ENCODE peak calls at places on chromosomes 4 and X, in ten cellular contexts. F is A549, L is esophagus squamous epithelium, P is uterus, I is transverse colon, D is stomach, W is suprapubic skin, S is right lobe of liver, M is thyroid gland, Q is HepG2. B is an unnamed sample. For H3K4me1, the result is how much of the 10 kb centered on the place peaks cover.

GRCh38 chrX:153969904-153970397 is 1.7 kb downstream of the HCFC1 start:
- DNase-seq in F (no peak), L (no peak), P (peak), I (no peak), D (no peak), W (no peak), S (peak), M (peak), Q (no peak), B (peak)

GRCh38 chrX:44244008-44244407 is 99.5 kb downstream of the EFHC2 start:
- DNase-seq in F (peak), L (no peak), P (no peak), I (no peak), D (no peak), W (no peak), S (no peak), M (no peak), Q (no peak), B (no peak)

GRCh38 chr4:36348403-36348938 is 67.1 kb downstream of the DTHD1 start:
- DNase-seq in F (no peak), L (no peak), P (no peak), I (no peak), D (no peak), W (no peak), S (no peak), M (peak), Q (no peak), B (no peak)

GRCh38 chr4:101790521-101791188 is at the start of gene BANK1:
- DNase-seq in F (peak), L (peak), P (no peak), I (peak), D (peak), W (no peak), S (peak), M (peak), Q (peak), B (peak)

GRCh38 chr4:21202959-21203358 is 502.7 kb downstream of the PACRGL start:
- DNase-seq in F (no peak), L (no peak), P (no peak), I (no peak), D (no peak), W (no peak), S (no peak), M (no peak), Q (no peak), B (no peak)

GRCh38 chr4:15936495-15936894 is 2.0 kb downstream of the FGFBP1 start:
- DNase-seq in F (no peak), L (no peak), P (no peak), I (peak), D (peak), W (no peak), S (no peak), M (peak), Q (no peak), B (no peak)

GRCh38 chr4:155809835-155810234 is 51.0 kb downstream of the GUCY1B1 start:
- DNase-seq in F (peak), L (no peak), P (no peak), I (no peak), D (no peak), W (no peak), S (no peak), M (no peak), Q (peak), B (no peak)

GRCh38 chrX:116272328-116272727 is 101.8 kb downstream of the AGTR2 start:
- DNase-seq in F (peak), L (no peak), P (no peak), I (peak), D (no peak), W (no peak), S (no peak), M (no peak), Q (no peak), B (no peak)

GRCh38 chrX:151004085-151004484 is 20.9 kb downstream of the HMGB3 start:
- DNase-seq in F (peak), L (no peak), P (no peak), I (no peak), D (no peak), W (no peak), S (no peak), M (no peak), Q (peak), B (no peak)

GRCh38 chr4:152352215-152352614 is 183.7 kb downstream of the FBXW7 start:
- DNase-seq in F (no peak), L (no peak), P (no peak), I (no peak), D (no peak), W (no peak), S (no peak), M (no peak), Q (no peak), B (no peak)

GRCh38 chrX:111511477-111511876 is at the start of gene SERTM2:
- DNase-seq in F (no peak), L (no peak), P (no peak), I (no peak), D (no peak), W (no peak), S (no peak), M (no peak), Q (no peak), B (no peak)

GRCh38 chrX:140765043-140765784 is 55.7 kb downstream of the LINC00632 start:
- DNase-seq in F (peak), L (no peak), P (no peak), I (no peak), D (no peak), W (no peak), S (no peak), M (no peak), Q (no peak), B (peak)

GRCh38 chrX:2898861-2899512 is 30.2 kb downstream of the ARSD start:
- DNase-seq in F (no peak), L (no peak), P (no peak), I (peak), D (peak), W (no peak), S (no peak), M (no peak), Q (peak), B (no peak)

GRCh38 chrX:103155201-103155600 is 59.7 kb upstream of the BEX4 start:
- DNase-seq in F (no peak), L (no peak), P (no peak), I (no peak), D (no peak), W (no peak), S (no peak), M (no peak), Q (no peak), B (no peak)

GRCh38 chrX:9980927-9981326 is 13.8 kb downstream of the CLDN34 start:
- DNase-seq in F (no peak), L (no peak), P (no peak), I (no peak), D (no peak), W (no peak), S (no peak), M (no peak), Q (no peak), B (no peak)

GRCh38 chr4:146654976-146655761 is 16.5 kb downstream of the POU4F2 start:
- DNase-seq in F (no peak), L (no peak), P (no peak), I (no peak), D (no peak), W (no peak), S (no peak), M (peak), Q (no peak), B (peak)

GRCh38 chrX:110944323-110944761 is 148.7 kb upstream of the CHRDL1 start:
- DNase-seq in F (no peak), L (no peak), P (no peak), I (no peak), D (peak), W (no peak), S (no peak), M (peak), Q (no peak), B (peak)

GRCh38 chr4:91212140-91212681 is 1085.0 kb downstream of the CCSER1 start:
- DNase-seq in F (no peak), L (no peak), P (no peak), I (no peak), D (no peak), W (no peak), S (no peak), M (no peak), Q (no peak), B (no peak)

GRCh38 chrX:104420907-104421306 is 145.1 kb upstream of the IL1RAPL2 start:
- DNase-seq in F (no peak), L (no peak), P (no peak), I (peak), D (no peak), W (no peak), S (no peak), M (no peak), Q (no peak), B (no peak)

GRCh38 chr4:158170691-158171455 is 2.0 kb downstream of the GASK1B start:
- DNase-seq in F (no peak), L (no peak), P (peak), I (peak), D (no peak), W (peak), S (peak), M (no peak), Q (peak), B (peak)

GRCh38 chrX:87578978-87579377 is 61.4 kb downstream of the KLHL4 start:
- DNase-seq in F (no peak), L (no peak), P (no peak), I (no peak), D (no peak), W (no peak), S (no peak), M (no peak), Q (no peak), B (no peak)

GRCh38 chrX:1212532-1212931 is at the start of gene CRLF2:
- DNase-seq in F (peak), L (no peak), P (no peak), I (no peak), D (no peak), W (no peak), S (no peak), M (no peak), Q (no peak), B (no peak)

GRCh38 chr4:8607603-8608481 is 15.3 kb downstream of the CPZ start:
- DNase-seq in F (no peak), L (no peak), P (peak), I (peak), D (peak), W (no peak), S (no peak), M (no peak), Q (no peak), B (peak)

GRCh38 chr4:15755781-15756180 is 22.3 kb upstream of the CD38 start:
- DNase-seq in F (no peak), L (no peak), P (no peak), I (no peak), D (no peak), W (no peak), S (no peak), M (no peak), Q (no peak), B (no peak)

GRCh38 chr4:54661686-54662085 is 3.9 kb downstream of the KIT start:
- DNase-seq in F (no peak), L (no peak), P (no peak), I (no peak), D (no peak), W (no peak), S (no peak), M (no peak), Q (no peak), B (no peak)

GRCh38 chr4:186931519-186931918 is 207.9 kb upstream of the FAT1 start:
- DNase-seq in F (no peak), L (no peak), P (no peak), I (no peak), D (no peak), W (no peak), S (no peak), M (no peak), Q (no peak), B (no peak)

GRCh38 chr4:142434519-142435224 is 411.4 kb downstream of the INPP4B start:
- DNase-seq in F (no peak), L (no peak), P (no peak), I (no peak), D (no peak), W (no peak), S (no peak), M (no peak), Q (no peak), B (no peak)

GRCh38 chrX:72079607-72080006 is 52.1 kb downstream of the RTL5 start:
- DNase-seq in F (no peak), L (no peak), P (no peak), I (no peak), D (no peak), W (no peak), S (no peak), M (no peak), Q (no peak), B (no peak)

GRCh38 chrX:36978886-36979285 is 29.3 kb upstream of the FAM47C start:
- DNase-seq in F (no peak), L (no peak), P (no peak), I (no peak), D (no peak), W (no peak), S (no peak), M (no peak), Q (no peak), B (no peak)

GRCh38 chr4:181364504-181364903 is 878.7 kb upstream of the TENM3 start:
- DNase-seq in F (no peak), L (no peak), P (no peak), I (no peak), D (no peak), W (no peak), S (no peak), M (no peak), Q (no peak), B (no peak)

GRCh38 chrX:39163585-39163984 is 362.3 kb downstream of the MID1IP1 start:
- DNase-seq in F (no peak), L (no peak), P (no peak), I (no peak), D (no peak), W (no peak), S (no peak), M (no peak), Q (no peak), B (no peak)

GRCh38 chrX:47846070-47846469 is 9.4 kb downstream of the ZNF81 start:
- DNase-seq in F (no peak), L (no peak), P (no peak), I (no peak), D (no peak), W (no peak), S (no peak), M (no peak), Q (no peak), B (no peak)

GRCh38 chrX:136168929-136169735 is 21.8 kb downstream of the FHL1 start:
- DNase-seq in F (no peak), L (no peak), P (peak), I (peak), D (no peak), W (peak), S (no peak), M (peak), Q (no peak), B (no peak)

GRCh38 chrX:65607070-65607742 is 60.2 kb upstream of the MSN start:
- DNase-seq in F (no peak), L (no peak), P (no peak), I (no peak), D (no peak), W (no peak), S (no peak), M (no peak), Q (no peak), B (no peak)

GRCh38 chr4:140038031-140038533 is 115.9 kb downstream of the MAML3 start:
- DNase-seq in F (peak), L (no peak), P (no peak), I (no peak), D (no peak), W (no peak), S (no peak), M (no peak), Q (peak), B (no peak)

GRCh38 chr4:140031706-140032105 is 122.3 kb downstream of the MAML3 start:
- DNase-seq in F (no peak), L (no peak), P (no peak), I (no peak), D (no peak), W (no peak), S (no peak), M (no peak), Q (no peak), B (no peak)

GRCh38 chr4:140042634-140043033 is 111.3 kb downstream of the MAML3 start:
- DNase-seq in F (no peak), L (no peak), P (no peak), I (no peak), D (no peak), W (no peak), S (no peak), M (no peak), Q (no peak), B (no peak)

GRCh38 chr4:140037353-140038030 is 116.5 kb downstream of the MAML3 start:
- DNase-seq in F (peak), L (no peak), P (no peak), I (no peak), D (no peak), W (no peak), S (no peak), M (no peak), Q (peak), B (no peak)
- TF ChIP-seq POLR2A in F (no peak), L (no peak), P (no peak), I (no peak), D (no peak), W (no peak), S (no peak), M (no peak), Q (no peak), B (no peak)

GRCh38 chrX:84363054-84363453 is 139.2 kb downstream of the HDX start:
- DNase-seq in F (no peak), L (no peak), P (no peak), I (no peak), D (no peak), W (no peak), S (no peak), M (no peak), Q (no peak), B (no peak)

GRCh38 chrX:84362184-84362838 is 139.9 kb downstream of the HDX start:
- DNase-seq in F (no peak), L (no peak), P (no peak), I (no peak), D (no peak), W (no peak), S (no peak), M (no peak), Q (no peak), B (peak)

DNA sequence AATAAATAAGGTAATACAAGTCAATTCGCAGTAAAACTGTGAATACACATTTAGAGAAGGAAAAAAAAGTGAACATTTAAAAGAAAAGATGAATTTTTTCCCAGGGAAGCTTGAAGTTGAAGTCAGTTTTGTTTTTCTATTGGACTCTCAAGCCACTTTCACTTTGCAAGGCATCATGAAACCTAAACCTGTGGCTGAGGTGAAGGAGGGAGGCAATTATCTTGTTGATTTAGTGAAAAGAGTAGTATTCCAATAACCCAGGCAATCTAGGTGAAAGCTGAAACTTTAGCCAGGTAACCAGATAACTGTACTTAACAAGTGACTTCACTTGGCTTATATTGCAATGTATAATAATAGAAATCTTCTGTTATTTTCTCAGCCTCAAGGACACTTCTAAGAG is 138.6 kb downstream of the HDX start:
- DNase-seq in F (no peak), L (no peak), P (no peak), I (no peak), D (no peak), W (no peak), S (no peak), M (no peak), Q (no peak), B (no peak)
- H3K27ac ChIP-seq in F (no peak), L (no peak), P (peak), I (no peak), D (no peak), W (no peak), S (peak), M (peak), Q (no peak), B (no peak)

DNA sequence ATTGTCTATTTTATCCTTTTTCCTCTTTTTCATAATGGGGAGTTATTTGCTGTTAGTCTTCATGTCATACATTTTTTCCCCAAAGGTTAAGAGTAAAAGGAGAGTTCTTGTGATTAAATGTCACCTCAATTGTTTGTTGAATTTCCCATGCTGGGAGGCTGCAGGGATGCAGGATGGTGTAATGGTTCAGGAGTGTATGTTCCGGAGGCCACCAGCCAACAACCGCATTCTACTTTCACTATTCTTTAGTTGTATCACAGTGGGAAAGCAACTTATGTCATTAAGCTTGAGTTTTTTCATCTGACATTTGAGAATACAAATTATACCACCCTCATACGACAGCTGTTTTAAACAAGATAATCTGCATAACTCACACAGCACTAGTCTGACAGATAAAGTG is 15.4 kb downstream of the AFP start:
- DNase-seq in F (peak), L (no peak), P (no peak), I (no peak), D (no peak), W (no peak), S (no peak), M (no peak), Q (no peak), B (no peak)
- H3K4me1 ChIP-seq in F (under half), L (under half), P (under half), I (under half), D (under half), W (under half), S (under half), M (under half), Q (half or more), B (under half)

DNA sequence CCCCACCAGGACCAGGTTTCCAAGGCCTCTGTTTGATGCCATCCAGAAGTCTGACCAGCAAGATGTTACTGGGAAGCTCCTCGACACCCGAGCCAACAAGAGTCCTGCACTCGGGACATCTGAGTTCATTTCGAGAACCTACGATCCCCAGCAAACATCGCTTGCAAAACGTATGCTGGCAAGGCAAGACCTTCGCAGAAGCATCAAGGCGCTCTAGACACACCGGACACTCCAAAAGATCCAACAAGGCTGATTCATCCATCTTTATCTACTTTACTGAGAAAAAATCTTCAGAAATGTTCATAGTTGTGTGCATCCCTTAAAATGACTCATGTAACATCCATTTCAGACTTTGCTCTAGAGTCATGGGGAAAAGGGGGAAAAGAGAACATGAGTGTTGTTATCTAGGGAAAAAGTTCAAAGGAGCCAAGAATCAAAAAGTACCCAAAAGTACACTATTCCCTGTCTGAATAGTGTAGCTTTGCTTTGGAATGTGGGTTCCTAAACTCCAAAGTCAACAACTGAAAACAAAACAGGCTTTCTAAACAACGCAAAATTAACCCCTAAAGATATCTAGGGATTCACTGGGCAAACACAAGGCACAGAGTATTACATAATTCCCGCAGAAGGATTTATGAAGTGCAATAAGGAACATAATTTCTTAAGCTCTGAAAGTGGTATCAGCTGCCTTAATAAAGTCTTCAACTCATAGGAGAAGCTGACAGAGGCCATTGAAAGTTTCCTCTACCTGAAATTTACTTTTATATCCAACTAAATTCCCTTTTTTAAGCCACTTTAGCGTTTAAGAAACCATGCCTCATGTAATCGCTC is 1.6 kb downstream of the SH3RF1 start:
- DNase-seq in F (peak), L (no peak), P (no peak), I (peak), D (no peak), W (no peak), S (no peak), M (peak), Q (peak), B (no peak)
- TF ChIP-seq POLR2A in F (no peak), L (no peak), P (no peak), I (peak), D (no peak), W (no peak), S (no peak), M (no peak), Q (no peak), B (no peak)

GRCh38 chrX:118761950-118762725 is 34.7 kb downstream of the IL13RA1 start:
- DNase-seq in F (no peak), L (no peak), P (no peak), I (no peak), D (no peak), W (no peak), S (no peak), M (no peak), Q (no peak), B (no peak)
- H3K27ac ChIP-seq in F (no peak), L (no peak), P (peak), I (no peak), D (no peak), W (no peak), S (no peak), M (no peak), Q (no peak), B (no peak)

GRCh38 chr4:56435748-56436442 is at the start of gene PAICS:
- DNase-seq in F (peak), L (peak), P (peak), I (peak), D (peak), W (peak), S (peak), M (peak), Q (peak), B (peak)
- H3K4me1 ChIP-seq in F (under half), L (under half), P (under half), I (under half), D (under half), W (under half), S (under half), M (under half), Q (under half), B (under half)

GRCh38 chr4:41990383-41991111 is at the start of gene SLC30A9:
- DNase-seq in F (peak), L (peak), P (peak), I (peak), D (peak), W (peak), S (peak), M (peak), Q (peak), B (peak)
- TF ChIP-seq POLR2A in F (peak), L (peak), P (peak), I (peak), D (peak), W (no peak), S (peak), M (peak), Q (peak), B (peak)